ENCODE peak calls at places on chromosomes 2 and 18, in four cellular contexts. P is H1, C is K562, Q is HepG2. W is an unnamed sample.
A peak's percentile ranks its signal among the peaks of the same experiment; 100 is the strongest.

GRCh38 chr2:80591233-80591632 is 286.7 kb upstream of the LRRTM1 start:
- DNase-seq in Q (no peak), P (no peak), C (no peak), W (no peak)

GRCh38 chr2:58856100-58856499 is 615.0 kb upstream of the FANCL start:
- DNase-seq in C (no peak), Q (no peak), P (no peak), W (no peak)

GRCh38 chr2:124264496-124265160 is 239.5 kb downstream of the CNTNAP5 start:
- DNase-seq in P (no peak), Q (no peak), C (no peak), W (no peak)

GRCh38 chr2:174729797-174730529 is 34.3 kb downstream of the CHRNA1 start:
- DNase-seq in P (peak; percentile 59), Q (no peak), C (no peak), W (no peak)

GRCh38 chr2:113200736-113201490 is 27.1 kb downstream of the PSD4 start:
- DNase-seq in P (no peak), Q (no peak), C (no peak), W (no peak)

GRCh38 chr2:184215745-184216144 is 382.6 kb upstream of the ZNF804A start:
- DNase-seq in C (no peak), P (no peak), Q (no peak), W (no peak)

GRCh38 chr18:76495435-76496199 is 575 bp upstream of the ZNF516 start:
- DNase-seq in P (peak; percentile 81), Q (peak; percentile 65), C (no peak), W (no peak)

GRCh38 chr2:113920996-113921395 is 31.1 kb downstream of the ACTR3 start:
- DNase-seq in C (no peak), Q (no peak), P (no peak), W (no peak)

GRCh38 chr2:37390777-37391176 is 46.3 kb downstream of the QPCT start:
- DNase-seq in P (no peak), C (no peak), Q (no peak), W (no peak)

GRCh38 chr2:151189125-151189524 is 72.5 kb downstream of the RBM43 start:
- DNase-seq in C (no peak), Q (no peak), P (no peak), W (no peak)

GRCh38 chr2:188776634-188777033 is 197.5 kb upstream of the COL3A1 start:
- DNase-seq in Q (no peak), P (no peak), C (no peak), W (no peak)

GRCh38 chr2:239108459-239108858 is 260.6 kb downstream of the TWIST2 start:
- DNase-seq in C (no peak), Q (no peak), P (no peak), W (no peak)

GRCh38 chr2:9737053-9737875 is 106.0 kb upstream of the TAF1B start:
- DNase-seq in P (no peak), Q (peak; percentile 37), C (peak; percentile 62), W (no peak)

GRCh38 chr2:33208400-33208799 is 261.6 kb downstream of the LTBP1 start:
- DNase-seq in Q (no peak), C (no peak), P (no peak), W (no peak)

GRCh38 chr2:217693363-217693762 is 309.4 kb downstream of the TNS1 start:
- DNase-seq in C (no peak), P (no peak), Q (no peak), W (no peak)

GRCh38 chr2:58376592-58376991 is 135.5 kb upstream of the FANCL start:
- DNase-seq in P (no peak), Q (no peak), C (no peak), W (no peak)

GRCh38 chr2:205720451-205720902 is 38.2 kb downstream of the NRP2 start:
- DNase-seq in P (peak; percentile 64), C (no peak), Q (no peak), W (no peak)

GRCh38 chr2:234459401-234460009 is 37.4 kb downstream of the ARL4C start:
- DNase-seq in P (no peak), C (no peak), Q (no peak), W (no peak)

GRCh38 chr2:238684362-238685326 is 163.2 kb upstream of the TWIST2 start:
- DNase-seq in Q (peak; percentile 29), C (no peak), P (no peak), W (no peak)

GRCh38 chr2:240639566-240639965 is 14.3 kb downstream of the GPR35 start:
- DNase-seq in Q (no peak), P (no peak), C (no peak), W (no peak)

GRCh38 chr2:104068665-104069064 is 785.2 kb upstream of the POU3F3 start:
- DNase-seq in Q (no peak), P (no peak), C (no peak), W (no peak)

GRCh38 chr2:98875081-98875728 is 60.8 kb downstream of the CRACDL start:
- DNase-seq in Q (no peak), C (no peak), P (peak; percentile 30), W (peak; percentile 4)

GRCh38 chr2:100520224-100520623 is 42.6 kb upstream of the PDCL3 start:
- DNase-seq in C (no peak), P (no peak), Q (no peak), W (no peak)

GRCh38 chr2:36414307-36414706 is 58.7 kb downstream of the CRIM1 start:
- DNase-seq in C (no peak), P (no peak), Q (no peak), W (no peak)

GRCh38 chr2:43764086-43764710 is 9.6 kb upstream of the DYNC2LI1 start:
- DNase-seq in Q (no peak), C (no peak), P (no peak), W (no peak)

GRCh38 chr2:232028631-232029030 is 67.1 kb downstream of the DIS3L2 start:
- DNase-seq in C (no peak), P (no peak), Q (no peak), W (no peak)

GRCh38 chr2:18118703-18119102 is 240.2 kb downstream of the KCNS3 start:
- DNase-seq in C (no peak), Q (no peak), P (no peak), W (no peak)

GRCh38 chr2:46000660-46001059 is 296.5 kb upstream of the EPAS1 start:
- DNase-seq in Q (no peak), P (peak; percentile 17), C (no peak), W (no peak)

GRCh38 chr18:38456253-38456652 is 890.7 kb upstream of the CELF4 start:
- DNase-seq in Q (no peak), P (no peak), C (no peak), W (no peak)

GRCh38 chr2:38750793-38751042 is 443 bp downstream of the SRSF7 start:
- DNase-seq in C (no peak), P (no peak), Q (no peak), W (no peak)

GRCh38 chr2:119701352-119701751 is 22.4 kb downstream of the TMEM177 start:
- DNase-seq in Q (no peak), P (no peak), C (no peak), W (no peak)

GRCh38 chr2:128436498-128437180 is 118.0 kb upstream of the HS6ST1 start:
- DNase-seq in Q (no peak), P (peak; percentile 30), C (no peak), W (no peak)

GRCh38 chr2:240585101-240585500 is 1.4 kb upstream of the CAPN10 start:
- DNase-seq in P (no peak), C (no peak), Q (no peak), W (peak; percentile 51)

GRCh38 chr2:196322963-196323810 is 151.8 kb upstream of the STK17B start:
- DNase-seq in P (no peak), Q (no peak), C (no peak), W (no peak)

GRCh38 chr2:9753665-9754531 is 89.4 kb upstream of the TAF1B start:
- DNase-seq in P (no peak), C (peak; percentile 76), Q (no peak), W (no peak)

GRCh38 chr2:195721042-195721441 is 64.0 kb downstream of the SLC39A10 start:
- DNase-seq in P (no peak), Q (no peak), C (no peak), W (no peak)

GRCh38 chr2:34254272-34254882 is 655.3 kb upstream of the FAM98A start:
- DNase-seq in P (no peak), Q (no peak), C (no peak), W (no peak)

GRCh38 chr18:74528478-74528877 is 5.8 kb upstream of the CNDP1 start:
- DNase-seq in P (no peak), Q (no peak), C (no peak), W (no peak)

DNA sequence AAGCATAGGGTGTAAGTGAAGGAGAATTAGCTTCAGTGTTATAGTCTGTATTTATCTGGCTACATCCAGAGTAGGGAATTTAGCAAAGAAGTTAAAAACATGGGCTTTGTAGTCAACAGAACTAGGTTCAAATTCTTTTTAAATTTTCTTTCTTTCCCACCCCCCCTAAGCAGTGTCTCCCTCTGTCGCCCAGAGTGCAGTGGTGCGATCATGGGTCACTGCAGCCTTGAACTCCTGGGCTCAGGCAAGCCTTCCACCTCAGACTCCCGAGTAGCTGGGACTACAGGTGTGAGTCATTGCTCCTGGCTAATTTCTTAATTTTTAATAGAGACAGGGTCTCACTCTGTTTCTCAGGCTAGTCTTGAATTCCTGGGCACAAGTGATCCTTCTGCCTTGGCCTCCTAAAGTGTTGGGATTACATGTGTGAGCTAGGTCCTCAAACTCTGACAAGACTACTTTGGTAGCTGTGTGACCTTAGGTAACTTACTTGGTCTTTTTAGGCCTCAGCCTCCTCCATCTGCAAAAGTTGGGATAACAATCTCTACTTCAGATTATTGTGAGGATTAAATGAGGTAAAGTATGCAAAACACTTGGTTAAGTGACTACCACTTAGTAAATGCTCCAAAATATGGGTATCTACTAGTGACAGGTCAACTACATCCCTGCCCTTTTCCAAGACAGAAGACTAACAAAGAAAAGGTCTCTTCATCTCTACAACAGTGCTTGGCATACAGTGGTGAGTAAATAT is 17.8 kb downstream of the DOK1 start:
- DNase-seq in Q (no peak), P (no peak), C (no peak), W (no peak)
- TF ChIP-seq HDAC6 in Q (no peak), P (no peak), C (no peak), W (no peak)

GRCh38 chr2:64214281-64215115 is 70.3 kb upstream of the PELI1 start:
- DNase-seq in Q (no peak), C (no peak), P (no peak), W (peak; percentile 91)
- TF ChIP-seq HDAC6 in Q (no peak), C (no peak), P (no peak), W (no peak)

DNA sequence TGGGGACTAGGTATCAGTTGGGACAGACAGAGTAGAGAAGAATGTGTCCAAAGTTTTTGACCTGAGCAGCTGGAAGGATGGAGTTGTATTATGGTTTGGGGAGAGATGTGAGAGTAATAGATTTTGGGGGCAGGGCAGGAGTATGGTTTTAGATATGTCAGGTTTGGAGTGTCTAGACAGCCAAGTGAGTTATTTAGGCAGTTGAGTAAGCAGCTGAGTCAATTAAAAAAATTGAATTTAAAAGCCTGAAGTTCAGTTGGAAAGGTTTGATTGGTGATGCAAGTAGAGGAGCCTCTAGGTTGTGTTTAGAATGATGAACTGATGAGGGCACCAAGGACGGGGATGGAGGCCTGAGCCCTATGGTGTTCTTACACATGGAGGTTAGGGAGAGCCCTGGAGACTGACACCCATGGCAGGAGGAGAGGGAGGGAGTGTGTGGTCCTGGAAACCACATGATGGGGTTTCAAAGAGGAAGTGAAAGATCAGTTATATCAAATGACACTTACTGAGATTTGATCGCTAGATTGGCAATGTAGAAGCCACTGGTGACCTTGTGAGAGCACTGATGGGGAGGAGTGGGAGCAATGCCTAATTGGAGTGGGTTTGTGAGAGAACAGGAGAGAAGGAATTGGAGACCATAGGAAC is 10.2 kb downstream of the ITGA6 start:
- DNase-seq in C (no peak), Q (no peak), P (no peak), W (peak; percentile 16)
- TF ChIP-seq HDAC6 in C (no peak), Q (no peak), P (no peak), W (no peak)

GRCh38 chr2:30400151-30400954 is 46.7 kb upstream of the LCLAT1 start:
- DNase-seq in C (no peak), Q (no peak), P (no peak), W (no peak)
- TF ChIP-seq HDAC6 in C (no peak), Q (no peak), P (no peak), W (no peak)